ENCODE peak calls at places on chromosomes 13 and 19, in four cellular contexts. L, H, R and J are unnamed samples.

GRCh38 chr13:101452519-101453485 is at the start of gene ITGBL1:
- DNase-seq in H (no peak), L (no peak), R (peak), J (no peak)

GRCh38 chr19:34713262-34713637 is 20.8 kb upstream of the ZNF181 start:
- DNase-seq in H (no peak), R (no peak), L (peak), J (no peak)

GRCh38 chr19:18456279-18456678 is 18.3 kb upstream of the ISYNA1 start:
- DNase-seq in L (no peak), H (no peak), R (no peak), J (no peak)

GRCh38 chr13:54174001-54174400 is 1145.4 kb downstream of the OLFM4 start:
- DNase-seq in L (no peak), H (no peak), R (no peak), J (no peak)

GRCh38 chr13:51122868-51123267 is 11.8 kb upstream of the C13orf42 start:
- DNase-seq in H (no peak), L (peak), R (no peak), J (no peak)

GRCh38 chr13:112831801-112832200 is 137.2 kb upstream of the MCF2L start:
- DNase-seq in R (no peak), L (no peak), H (no peak), J (no peak)

GRCh38 chr19:1851581-1852293 is 3.5 kb upstream of the REXO1 start:
- DNase-seq in R (no peak), L (no peak), H (no peak), J (no peak)

GRCh38 chr19:2077398-2077797 is 18.7 kb downstream of the MOB3A start:
- DNase-seq in L (no peak), R (no peak), H (no peak), J (no peak)

GRCh38 chr19:35534803-35535480 is 1.7 kb downstream of the GAPDHS start:
- DNase-seq in L (no peak), H (no peak), R (no peak), J (no peak)

GRCh38 chr19:55579766-55580621 is 654 bp downstream of the ZNF579 start:
- DNase-seq in R (peak), H (no peak), L (peak), J (peak)

GRCh38 chr13:24737042-24737441 is 26.9 kb upstream of the RNF17 start:
- DNase-seq in H (no peak), R (no peak), L (peak), J (peak)

GRCh38 chr13:93248627-93249047 is 22.0 kb downstream of the GPC6 start:
- DNase-seq in R (peak), L (peak), H (peak), J (peak)

GRCh38 chr13:50200562-50200961 is 185.3 kb downstream of the KCNRG start:
- DNase-seq in L (no peak), R (no peak), H (no peak), J (no peak)

GRCh38 chr13:73767191-73767741 is 366.9 kb downstream of the KLF12 start:
- DNase-seq in R (peak), L (peak), H (peak), J (peak)

GRCh38 chr19:4660181-4660791 is 9.9 kb downstream of the MYDGF start:
- DNase-seq in H (no peak), R (no peak), L (peak), J (peak)

GRCh38 chr19:35462476-35462953 is 14.5 kb downstream of the FFAR2 start:
- DNase-seq in H (no peak), R (no peak), L (no peak), J (no peak)

GRCh38 chr13:89294115-89294867 is 1623.1 kb downstream of the SLITRK5 start:
- DNase-seq in L (no peak), R (no peak), H (no peak), J (no peak)

GRCh38 chr13:21069561-21070004 is 8.2 kb upstream of the LATS2 start:
- DNase-seq in L (peak), H (no peak), R (peak), J (no peak)

GRCh38 chr19:42508892-42509444 is 19.3 kb downstream of the CEACAM1 start:
- DNase-seq in L (peak), H (no peak), R (no peak), J (no peak)

GRCh38 chr19:19106061-19106551 is 32.2 kb downstream of the TMEM161A start:
- DNase-seq in H (no peak), R (no peak), L (no peak), J (peak)

GRCh38 chr19:8832132-8833021 is at the start of the genes MBD3L1 and ZNF558:
- DNase-seq in H (peak), L (peak), R (peak), J (peak)

GRCh38 chr19:2732883-2733282 is 6.9 kb downstream of the SLC39A3 start:
- DNase-seq in H (no peak), L (no peak), R (no peak), J (no peak)

GRCh38 chr13:112892759-112893569 is 76.0 kb upstream of the MCF2L start:
- DNase-seq in L (peak), H (peak), R (no peak), J (no peak)

GRCh38 chr13:26469602-26470001 is 87.9 kb upstream of the WASF3 start:
- DNase-seq in L (no peak), R (no peak), H (no peak), J (no peak)

GRCh38 chr13:91280806-91281205 is 66.7 kb upstream of the MIR17HG start:
- DNase-seq in R (no peak), L (no peak), H (no peak), J (no peak)

GRCh38 chr13:35947315-35947714 is 183.9 kb downstream of the DCLK1 start:
- DNase-seq in H (no peak), R (no peak), L (no peak), J (no peak)

GRCh38 chr19:1868971-1869370 is 5.6 kb upstream of the KLF16 start:
- DNase-seq in R (no peak), L (no peak), H (no peak), J (no peak)

DNA sequence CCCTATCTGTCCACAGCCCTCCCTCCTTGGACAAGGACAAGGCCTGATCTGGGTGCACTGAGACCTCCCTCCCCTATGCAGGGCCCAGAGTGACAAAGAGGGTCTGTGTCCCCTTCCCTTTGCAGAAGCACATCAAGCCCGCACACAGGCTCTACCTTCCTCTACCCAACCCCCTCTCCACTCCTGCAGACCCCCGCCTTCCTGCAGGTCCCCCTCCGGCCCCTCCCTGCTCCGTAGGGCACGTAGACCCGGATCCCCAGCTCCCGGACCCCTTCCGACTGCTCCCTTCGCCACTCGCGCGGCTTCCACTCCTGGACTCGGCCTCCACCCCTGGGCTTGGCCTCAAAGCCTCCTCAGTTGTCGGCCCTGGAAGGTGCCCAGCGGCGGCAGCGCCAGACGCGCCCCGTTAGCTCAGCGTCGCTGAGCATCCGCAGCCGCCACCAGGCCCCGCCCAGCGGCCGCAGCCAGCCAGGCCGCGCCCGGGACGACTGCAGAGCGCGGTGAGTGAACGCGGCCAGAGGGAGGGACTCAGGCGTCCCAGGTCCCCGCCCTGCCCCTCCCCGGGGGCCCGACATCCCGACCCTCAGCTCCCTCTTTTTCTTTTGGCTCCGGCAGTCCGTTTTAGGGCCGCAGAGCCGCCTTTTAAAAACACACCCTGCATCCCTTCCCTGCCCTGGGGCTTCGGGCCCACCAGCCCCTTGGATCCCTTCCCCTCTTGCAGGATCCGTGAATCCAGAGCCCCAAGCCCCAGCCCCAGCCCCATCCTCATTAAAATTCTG is 1.6 kb upstream of the MYADM start:
- DNase-seq in R (peak), H (peak), L (peak), J (peak)
- H2BK120ac ChIP-seq in R (peak), H (peak), L (peak), J (peak)

GRCh38 chr13:99061411-99061810 is 83.5 kb upstream of the DOCK9 start:
- DNase-seq in R (no peak), L (no peak), H (no peak), J (no peak)

GRCh38 chr13:99063952-99064351 is 86.1 kb upstream of the DOCK9 start:
- DNase-seq in R (peak), L (no peak), H (no peak), J (no peak)

GRCh38 chr13:99064624-99065249 is 86.9 kb upstream of the DOCK9 start:
- DNase-seq in R (no peak), H (no peak), L (no peak), J (no peak)

GRCh38 chr13:99063178-99063577 is 85.3 kb upstream of the DOCK9 start:
- DNase-seq in H (no peak), R (no peak), L (no peak), J (no peak)

DNA sequence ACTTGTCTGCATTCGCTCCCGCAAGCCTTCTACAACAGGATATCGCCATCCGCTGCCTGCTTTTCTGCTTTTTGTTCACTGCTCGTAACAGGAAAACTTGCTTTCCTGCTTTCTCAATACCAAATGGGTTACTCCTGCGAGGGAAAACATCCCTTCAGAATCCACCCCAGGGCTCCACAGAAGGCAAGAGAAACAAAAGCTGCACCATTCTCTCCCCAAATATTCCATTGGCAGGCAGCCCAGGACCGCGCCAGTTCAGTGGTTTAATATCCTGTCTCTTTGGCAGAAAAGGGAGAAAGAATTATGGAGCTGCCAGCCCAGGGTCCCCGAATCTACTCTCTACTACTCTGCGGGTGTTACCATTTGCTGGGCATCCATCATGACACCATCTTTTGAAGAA is 84.7 kb upstream of the DOCK9 start:
- DNase-seq in R (peak), H (no peak), L (no peak), J (no peak)
- H2BK120ac ChIP-seq in R (peak), H (no peak), L (no peak), J (no peak)

GRCh38 chr13:30738526-30738925 is 3.2 kb downstream of the ALOX5AP start:
- DNase-seq in H (no peak), R (no peak), L (no peak), J (peak)

GRCh38 chr13:30738946-30739528 is 3.7 kb downstream of the ALOX5AP start:
- DNase-seq in H (no peak), R (no peak), L (no peak), J (no peak)

GRCh38 chr13:30736921-30737320 is 1.6 kb downstream of the ALOX5AP start:
- DNase-seq in L (no peak), R (no peak), H (no peak), J (no peak)

GRCh38 chr13:30736461-30736860 is 1.1 kb downstream of the ALOX5AP start:
- DNase-seq in H (no peak), L (no peak), R (no peak), J (no peak)

DNA sequence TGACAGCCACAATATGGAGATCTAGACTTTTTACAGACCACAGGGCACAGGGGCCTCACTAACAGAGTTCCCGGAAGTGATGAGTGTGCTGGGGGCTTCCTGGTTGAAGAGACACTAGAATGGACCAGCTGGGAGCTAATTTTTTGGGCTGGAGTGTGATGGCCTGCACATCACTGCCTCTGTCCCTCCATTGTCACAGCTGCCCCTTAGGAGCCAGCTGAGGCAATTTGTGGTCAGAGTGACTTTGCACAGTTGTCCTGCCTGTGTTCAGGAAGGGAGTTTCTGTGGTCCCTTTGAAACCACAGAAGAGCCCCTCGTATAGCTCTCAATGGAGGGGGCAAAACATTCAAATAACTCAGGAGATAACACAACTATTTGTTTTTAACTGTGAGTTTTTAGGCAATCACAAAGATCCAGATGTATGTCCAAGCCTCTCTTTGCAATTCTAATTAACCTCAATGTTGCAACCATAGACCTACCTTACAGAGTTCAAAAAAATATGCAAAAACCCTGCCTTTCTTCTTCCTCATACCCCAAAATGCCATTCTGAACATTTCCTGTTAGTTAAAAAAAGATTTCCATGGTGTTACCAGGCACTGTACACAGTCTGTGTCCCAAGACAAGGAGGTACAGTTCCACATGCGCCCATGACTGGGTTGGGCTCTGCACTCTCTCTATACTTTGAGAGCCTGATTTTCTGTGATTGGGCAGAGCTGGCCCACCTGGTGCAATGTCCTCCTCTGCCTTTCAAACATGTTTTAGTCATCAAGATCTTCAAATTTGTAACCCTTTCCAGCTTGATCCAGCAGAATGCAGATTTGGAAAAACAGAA is 2.4 kb downstream of the ALOX5AP start:
- DNase-seq in R (no peak), H (no peak), L (no peak), J (no peak)
- H2BK120ac ChIP-seq in R (peak), H (no peak), L (no peak), J (no peak)

GRCh38 chr19:49295208-49295880 is 29.6 kb downstream of the SLC6A16 start:
- DNase-seq in H (no peak), R (no peak), L (no peak), J (no peak)

GRCh38 chr19:49297403-49297802 is 27.6 kb downstream of the SLC6A16 start:
- DNase-seq in R (peak), H (no peak), L (no peak), J (no peak)

GRCh38 chr19:49290517-49290916 is 34.5 kb downstream of the SLC6A16 start:
- DNase-seq in H (no peak), L (no peak), R (no peak), J (no peak)

GRCh38 chr19:49294401-49294800 is 30.6 kb downstream of the SLC6A16 start:
- DNase-seq in R (no peak), H (no peak), L (peak), J (no peak)
- H2BK120ac ChIP-seq in R (no peak), H (no peak), L (no peak), J (no peak)

GRCh38 chr19:33291623-33292534 is 10.5 kb downstream of the CEBPA start:
- DNase-seq in R (no peak), L (no peak), H (no peak), J (no peak)

GRCh38 chr19:33290956-33291622 is 11.2 kb downstream of the CEBPA start:
- DNase-seq in R (no peak), H (no peak), L (peak), J (no peak)

GRCh38 chr19:33294058-33294798 is 8.1 kb downstream of the CEBPA start:
- DNase-seq in R (no peak), H (no peak), L (peak), J (no peak)

GRCh38 chr19:33292595-33293254 is 9.6 kb downstream of the CEBPA start:
- DNase-seq in H (no peak), R (no peak), L (no peak), J (no peak)

DNA sequence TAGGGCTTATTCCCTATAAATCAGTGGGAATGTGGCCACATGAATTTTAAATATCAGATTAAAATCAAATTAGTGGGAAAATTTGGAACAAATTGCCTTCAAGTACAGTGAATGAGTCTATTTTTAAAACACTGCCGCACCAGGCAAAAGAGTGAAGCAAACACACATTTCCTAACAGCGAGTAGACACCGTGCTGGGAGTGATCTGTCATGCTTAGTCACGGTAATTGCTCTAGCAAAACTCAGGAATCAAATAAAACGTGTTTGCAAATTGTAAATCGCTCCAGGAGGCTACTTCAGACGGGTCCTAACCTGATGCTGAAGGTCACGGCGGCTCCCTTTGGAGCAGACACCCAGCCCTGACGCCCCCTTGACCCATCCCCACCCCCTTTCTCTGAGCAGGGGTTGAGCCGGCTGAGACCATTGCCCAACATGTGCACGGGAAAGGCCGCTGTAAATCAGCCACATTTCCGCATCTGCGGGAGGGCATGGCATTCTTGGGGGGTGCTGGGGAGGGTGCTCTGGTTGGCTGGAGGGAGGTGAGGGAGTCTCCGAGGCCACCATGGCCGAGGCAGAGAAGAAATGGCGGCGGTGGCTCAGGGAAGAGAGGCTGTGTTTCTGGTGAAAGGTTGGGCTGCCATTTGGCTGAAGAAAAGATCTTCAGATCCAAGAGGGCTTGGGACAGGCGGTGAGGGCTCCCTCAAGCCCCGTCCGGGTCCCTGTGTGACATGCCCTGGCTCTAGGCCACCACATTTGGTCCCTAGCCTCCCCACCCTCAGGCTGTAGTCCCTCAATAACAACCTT is 8.9 kb downstream of the CEBPA start:
- DNase-seq in L (no peak), H (no peak), R (peak), J (no peak)
- H2BK120ac ChIP-seq in L (no peak), H (no peak), R (no peak), J (no peak)

DNA sequence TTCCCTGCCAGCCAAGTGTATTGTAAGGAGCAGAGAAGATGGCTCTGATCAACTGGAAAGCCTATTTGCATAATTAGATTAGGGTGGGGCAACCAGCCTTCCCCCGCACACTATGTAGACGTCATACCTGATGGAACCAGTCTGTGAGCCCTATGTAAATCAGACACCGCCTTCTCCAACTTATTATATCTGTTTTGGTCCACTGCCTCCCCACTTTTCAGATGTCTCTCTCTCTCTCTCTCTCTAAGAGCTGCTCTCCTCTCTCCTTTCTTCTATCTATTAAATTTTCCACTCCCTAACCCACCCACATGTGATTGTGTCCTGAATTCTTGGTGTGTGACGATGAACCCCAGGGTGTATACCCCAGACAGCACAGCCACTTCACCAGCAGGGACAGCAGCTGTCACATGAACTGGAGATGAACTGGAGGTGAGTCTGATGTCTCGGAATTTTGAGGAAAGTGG is 514.4 kb downstream of the IRS2 start:
- DNase-seq in H (no peak), L (peak), R (no peak), J (no peak)
- H2BK120ac ChIP-seq in H (no peak), L (peak), R (peak), J (no peak)

GRCh38 chr19:38836438-38837303 is 5.1 kb upstream of the ECH1 start:
- DNase-seq in R (no peak), L (no peak), H (no peak), J (no peak)

GRCh38 chr19:38837656-38838121 is 6.1 kb upstream of the ECH1 start:
- DNase-seq in R (peak), H (no peak), L (peak), J (no peak)

GRCh38 chr19:38838986-38839761 is 7.6 kb upstream of the ECH1 start:
- DNase-seq in R (no peak), L (no peak), H (no peak), J (no peak)

GRCh38 chr19:38838208-38838985 is 6.8 kb upstream of the ECH1 start:
- DNase-seq in H (no peak), L (peak), R (no peak), J (no peak)

DNA sequence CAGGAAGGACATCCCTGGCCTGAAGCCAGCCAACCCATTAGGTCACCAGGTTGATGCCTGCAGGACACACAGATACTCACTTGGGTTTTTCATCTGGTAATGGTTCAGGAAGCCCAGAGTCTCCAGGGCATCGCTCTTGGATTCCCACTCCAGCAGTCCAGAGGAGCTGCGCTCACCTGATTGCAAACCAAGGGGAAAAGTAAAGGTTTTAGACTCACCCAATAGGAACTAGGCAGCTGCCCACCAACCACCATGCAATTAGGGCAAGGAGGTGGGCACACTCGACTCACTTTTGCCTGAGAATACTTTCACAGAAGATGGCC is 5.7 kb upstream of the ECH1 start:
- DNase-seq in L (no peak), R (no peak), H (no peak), J (no peak)
- H2BK120ac ChIP-seq in L (no peak), R (no peak), H (no peak), J (no peak)